ENCODE peak calls at places on chromosomes 3 and 15, in eight cellular contexts. J is HAP-1; V is stimulated activated CD8-positive, alpha-beta memory T cell treated with anti-CD3 and anti-CD28 coated beads, Interleukin-4, amount 100 ng/mL, for 1 hour; Q is activated T-cell treated with anti-CD3 and anti-CD28 coated beads, Interleukin-2, amount 50 U/mL, for 72 hours; F is RPMI7951; C is progenitor cell of endocrine pancreas; U is HS-27A; O is kidney. I is an unnamed sample.

GRCh38 chr3:191568206-191568605 is 107.2 kb downstream of the PYDC2 start:
- DNase-seq in J (no peak), V (no peak), Q (no peak), F (peak), C (no peak), U (peak), O (no peak), I (no peak)

GRCh38 chr3:77296527-77296926 is 256.6 kb downstream of the ROBO2 start:
- DNase-seq in J (no peak), V (no peak), Q (no peak), F (peak), C (no peak), U (no peak), O (no peak), I (no peak)

GRCh38 chr3:94162700-94163099 is 99.8 kb downstream of the NSUN3 start:
- DNase-seq in J (no peak), V (no peak), Q (peak), F (peak), C (no peak), U (peak), O (no peak), I (no peak)

GRCh38 chr3:13501958-13502790 is 22.1 kb downstream of the HDAC11 start:
- DNase-seq in J (no peak), V (no peak), Q (no peak), F (no peak), C (no peak), U (no peak), O (peak), I (no peak)

GRCh38 chr3:183213941-183214612 is 39.0 kb upstream of the B3GNT5 start:
- DNase-seq in J (no peak), V (no peak), Q (no peak), F (no peak), C (no peak), U (no peak), O (no peak), I (no peak)

GRCh38 chr15:51117270-51117669 is 22.6 kb upstream of the TNFAIP8L3 start:
- DNase-seq in J (no peak), V (no peak), Q (no peak), F (peak), C (no peak), U (no peak), O (no peak), I (no peak)

GRCh38 chr3:52428151-52429005 is 16.5 kb downstream of the SEMA3G start:
- DNase-seq in J (peak), V (no peak), Q (peak), F (peak), C (no peak), U (no peak), O (peak), I (peak)

GRCh38 chr3:1609416-1609815 is 489.2 kb upstream of the CNTN4 start:
- DNase-seq in J (no peak), V (no peak), Q (no peak), F (no peak), C (no peak), U (no peak), O (no peak), I (no peak)

GRCh38 chr15:85500729-85501128 is 120.3 kb downstream of the AKAP13 start:
- DNase-seq in J (no peak), V (no peak), Q (no peak), F (no peak), C (no peak), U (no peak), O (no peak), I (no peak)

GRCh38 chr3:178901204-178901603 is 170.4 kb downstream of the ZMAT3 start:
- DNase-seq in J (no peak), V (no peak), Q (no peak), F (no peak), C (no peak), U (no peak), O (no peak), I (no peak)

GRCh38 chr3:127409421-127410136 is 121.7 kb upstream of the PRR20G start:
- DNase-seq in J (no peak), V (no peak), Q (no peak), F (no peak), C (no peak), U (no peak), O (no peak), I (no peak)

GRCh38 chr3:72255736-72256559 is 471.0 kb upstream of the PROK2 start:
- DNase-seq in J (no peak), V (no peak), Q (no peak), F (peak), C (no peak), U (no peak), O (peak), I (no peak)

GRCh38 chr15:65372787-65373067 is 5.1 kb downstream of the IGDCC3 start:
- DNase-seq in J (peak), V (no peak), Q (no peak), F (no peak), C (no peak), U (no peak), O (no peak), I (no peak)

GRCh38 chr3:37526511-37526910 is 335.2 kb upstream of the CTDSPL start:
- DNase-seq in J (no peak), V (no peak), Q (no peak), F (peak), C (no peak), U (no peak), O (no peak), I (no peak)

GRCh38 chr3:64872385-64872784 is 184.6 kb upstream of the ADAMTS9 start:
- DNase-seq in J (no peak), V (no peak), Q (no peak), F (no peak), C (no peak), U (no peak), O (no peak), I (no peak)

GRCh38 chr3:141828487-141829284 is 47.8 kb upstream of the ATP1B3 start:
- DNase-seq in J (no peak), V (no peak), Q (no peak), F (peak), C (no peak), U (no peak), O (no peak), I (no peak)

GRCh38 chr15:57861805-57862586 is 155.5 kb downstream of the POLR2M start:
- DNase-seq in J (no peak), V (no peak), Q (no peak), F (peak), C (no peak), U (peak), O (no peak), I (no peak)

GRCh38 chr3:128378631-128379347 is 87.9 kb downstream of the DNAJB8 start:
- DNase-seq in J (no peak), V (no peak), Q (no peak), F (peak), C (no peak), U (no peak), O (no peak), I (no peak)

GRCh38 chr15:33915571-33916407 is 52.5 kb upstream of the CHRM5 start:
- DNase-seq in J (peak), V (no peak), Q (no peak), F (no peak), C (no peak), U (no peak), O (no peak), I (no peak)

GRCh38 chr3:147383617-147384016 is 22.7 kb downstream of the ZIC4 start:
- DNase-seq in J (no peak), V (no peak), Q (no peak), F (no peak), C (no peak), U (no peak), O (no peak), I (no peak)

GRCh38 chr15:66835558-66835878 is 133.5 kb downstream of the SMAD6 start:
- DNase-seq in J (no peak), V (no peak), Q (no peak), F (no peak), C (no peak), U (no peak), O (no peak), I (no peak)